ENCODE peak calls at places on chromosome X, in four cellular contexts. I is central memory CD8-positive, alpha-beta T cell; K is stomach; X is NCI-H510A. E is an unnamed sample.

GRCh38 chrX:38313190-38313589 is 14.1 kb downstream of the RPGR start:
- DNase-seq in I (no peak), K (no peak), X (no peak), E (no peak)

GRCh38 chrX:148337873-148338272 is 162.5 kb upstream of the AFF2 start:
- DNase-seq in I (no peak), K (no peak), X (no peak), E (no peak)

GRCh38 chrX:39948564-39948963 is 149.2 kb downstream of the BCOR start:
- DNase-seq in I (no peak), K (no peak), X (no peak), E (no peak)

GRCh38 chrX:9354918-9355317 is 109.9 kb upstream of the TBL1X start:
- DNase-seq in I (no peak), K (no peak), X (no peak), E (no peak)

GRCh38 chrX:134469481-134469880 is 9.5 kb downstream of the HPRT1 start:
- DNase-seq in I (no peak), K (no peak), X (no peak), E (no peak)

GRCh38 chrX:134764202-134764785 is 106.0 kb upstream of the PLAC1 start:
- DNase-seq in I (no peak), K (no peak), X (peak; percentile 1), E (no peak)

GRCh38 chrX:153637121-153638040 is 9.6 kb upstream of the DUSP9 start:
- DNase-seq in I (no peak), K (no peak), X (no peak), E (no peak)

GRCh38 chrX:152822383-152823086 is 8.0 kb downstream of the CETN2 start:
- DNase-seq in I (no peak), K (no peak), X (no peak), E (no peak)

GRCh38 chrX:9597361-9598035 is 132.6 kb downstream of the TBL1X start:
- DNase-seq in I (no peak), K (no peak), X (no peak), E (no peak)

GRCh38 chrX:20756585-20756984 is 489.9 kb upstream of the RPS6KA3 start:
- DNase-seq in I (no peak), K (no peak), X (no peak), E (no peak)

GRCh38 chrX:51421972-51422371 is 74.4 kb downstream of the NUDT11 start:
- DNase-seq in I (no peak), K (no peak), X (no peak), E (no peak)

GRCh38 chrX:66731398-66731797 is 92.5 kb upstream of the EDA2R start:
- DNase-seq in I (no peak), K (no peak), X (no peak), E (no peak)

GRCh38 chrX:110021180-110022022 is 18.5 kb downstream of the TMEM164 start:
- DNase-seq in I (no peak), K (no peak), X (no peak), E (peak; percentile 40)

GRCh38 chrX:5632061-5632614 is 596.5 kb downstream of the NLGN4X start:
- DNase-seq in I (no peak), K (no peak), X (no peak), E (no peak)

GRCh38 chrX:150238656-150239382 is 124.3 kb upstream of the MAMLD1 start:
- DNase-seq in I (no peak), K (no peak), X (no peak), E (no peak)

GRCh38 chrX:47863187-47863586 is 26.5 kb downstream of the ZNF81 start:
- DNase-seq in I (no peak), K (peak; percentile 52), X (no peak), E (peak; percentile 28)

GRCh38 chrX:53186363-53186762 is 38.6 kb downstream of the KDM5C start:
- DNase-seq in I (no peak), K (no peak), X (no peak), E (no peak)

GRCh38 chrX:113260474-113260873 is 419.8 kb upstream of the AMOT start:
- DNase-seq in I (no peak), K (no peak), X (no peak), E (no peak)

GRCh38 chrX:50967734-50968133 is 57.2 kb downstream of the BMP15 start:
- DNase-seq in I (no peak), K (no peak), X (no peak), E (no peak)

GRCh38 chrX:153486163-153486562 is 8.6 kb upstream of the BGN start:
- DNase-seq in I (no peak), K (no peak), X (no peak), E (no peak)

GRCh38 chrX:11406109-11406755 is 113.0 kb downstream of the AMELX start:
- DNase-seq in I (no peak), K (no peak), X (no peak), E (no peak)

GRCh38 chrX:49079489-49080428 is at the start of gene WDR45:
- DNase-seq in I (peak; percentile 52), K (peak; percentile 73), X (peak; percentile 15), E (peak; percentile 78)

GRCh38 chrX:39759526-39760224 is 338.1 kb downstream of the BCOR start:
- DNase-seq in I (no peak), K (peak; percentile 53), X (no peak), E (peak; percentile 62)

GRCh38 chrX:50903387-50904027 is 7.0 kb upstream of the BMP15 start:
- DNase-seq in I (no peak), K (no peak), X (no peak), E (peak; percentile 7)

GRCh38 chrX:15245896-15246295 is 24.0 kb downstream of the ASB9 start:
- DNase-seq in I (no peak), K (no peak), X (no peak), E (no peak)

GRCh38 chrX:154419688-154420401 is 8.5 kb downstream of the TAFAZZIN start:
- DNase-seq in I (no peak), K (no peak), X (no peak), E (peak; percentile 70)

GRCh38 chrX:20265221-20265725 is 1.4 kb downstream of the RPS6KA3 start:
- DNase-seq in I (peak; percentile 18), K (peak; percentile 48), X (peak; percentile 9), E (peak; percentile 77)

GRCh38 chrX:17590892-17591740 is 146.2 kb upstream of the SCML1 start:
- DNase-seq in I (no peak), K (peak; percentile 65), X (no peak), E (peak; percentile 54)

GRCh38 chrX:72021975-72022374 is 109.7 kb downstream of the RTL5 start:
- DNase-seq in I (no peak), K (no peak), X (no peak), E (no peak)

GRCh38 chrX:41734530-41734929 is 10.5 kb downstream of the GPR82 start:
- DNase-seq in I (no peak), K (no peak), X (no peak), E (no peak)

GRCh38 chrX:56802921-56803848 is 74.1 kb downstream of the NBDY start:
- DNase-seq in I (no peak), K (peak; percentile 75), X (no peak), E (peak; percentile 40)

GRCh38 chrX:22365460-22365859 is 92.7 kb downstream of the CBLL2 start:
- DNase-seq in I (no peak), K (no peak), X (no peak), E (no peak)

GRCh38 chrX:115547448-115547847 is 13.5 kb upstream of the PLS3 start:
- DNase-seq in I (no peak), K (no peak), X (no peak), E (no peak)